ENCODE peak calls at places on chromosomes 16 and 17, in four cellular contexts. J, F, D and B are unnamed samples.

GRCh38 chr17:17380156-17380925 is 77.2 kb downstream of the NT5M start:
- DNase-seq in J (no peak), F (no peak), D (no peak), B (no peak)

GRCh38 chr16:22366889-22367288 is 7.5 kb downstream of the CDR2 start:
- DNase-seq in J (no peak), F (no peak), D (no peak), B (no peak)

GRCh38 chr16:23119570-23119969 is 29.7 kb downstream of the USP31 start:
- DNase-seq in J (no peak), F (peak; percentile 52), D (no peak), B (no peak)

GRCh38 chr17:7897773-7898172 is 9.2 kb downstream of the CHD3 start:
- DNase-seq in J (no peak), F (peak; percentile 77), D (peak; percentile 35), B (peak; percentile 13)

GRCh38 chr16:86010680-86011141 is 111.7 kb downstream of the IRF8 start:
- DNase-seq in J (no peak), F (no peak), D (peak; percentile 25), B (no peak)

GRCh38 chr16:49698931-49699715 is 156.8 kb downstream of the ZNF423 start:
- DNase-seq in J (no peak), F (no peak), D (peak; percentile 53), B (no peak)

GRCh38 chr17:49730078-49730786 is 22.5 kb upstream of the SLC35B1 start:
- DNase-seq in J (no peak), F (peak; percentile 88), D (no peak), B (no peak)

GRCh38 chr16:77788196-77789084 is at the start of gene VAT1L:
- DNase-seq in J (no peak), F (peak; percentile 66), D (peak; percentile 89), B (no peak)

GRCh38 chr17:64441772-64442549 is 7.0 kb upstream of the MILR1 start:
- DNase-seq in J (peak; percentile 10), F (peak; percentile 47), D (no peak), B (peak; percentile 91)

GRCh38 chr16:83971165-83972130 is 3.4 kb downstream of the NECAB2 start:
- DNase-seq in J (no peak), F (no peak), D (no peak), B (no peak)

GRCh38 chr17:37568350-37569053 is 40.7 kb downstream of the SYNRG start:
- DNase-seq in J (no peak), F (no peak), D (no peak), B (no peak)